ENCODE peak calls at places on chromosomes 2 and 18, in nine cellular contexts. Y is HCT116; R is IMR-90; P is Peyer's patch; F is neuronal stem cell; M is psoas muscle; Q is heart left ventricle; G is fibroblast of lung; I is naive thymus-derived CD4-positive, alpha-beta T cell. D is an unnamed sample.
A peak's percentile ranks its signal among the peaks of the same experiment; 100 is the strongest.

GRCh38 chr2:68045337-68045736 is 17.5 kb downstream of the C1D start:
- DNase-seq in Y (no peak), R (no peak), P (no peak), F (no peak), M (no peak), Q (no peak), G (no peak), I (no peak), D (no peak)

GRCh38 chr2:241050624-241051577 is 51.2 kb downstream of the MTERF4 start:
- DNase-seq in Y (no peak), R (no peak), P (peak; percentile 5), F (no peak), M (no peak), Q (no peak), G (no peak), I (no peak), D (peak; percentile 35)

GRCh38 chr18:43847164-43848091 is 570.1 kb upstream of the SYT4 start:
- DNase-seq in Y (no peak), R (peak; percentile 22), P (no peak), F (no peak), M (no peak), Q (no peak), G (peak; percentile 84), I (no peak), D (no peak)

GRCh38 chr2:105950521-105951389 is 206.0 kb downstream of the NCK2 start:
- DNase-seq in Y (no peak), R (no peak), P (no peak), F (peak; percentile 52), M (no peak), Q (no peak), G (no peak), I (no peak), D (no peak)

GRCh38 chr2:241274127-241274526 is 41.3 kb downstream of the HDLBP start:
- DNase-seq in Y (no peak), R (no peak), P (no peak), F (no peak), M (no peak), Q (no peak), G (no peak), I (no peak), D (no peak)

GRCh38 chr2:135839713-135840112 is 2.7 kb upstream of the LCT start:
- DNase-seq in Y (no peak), R (peak; percentile 86), P (no peak), F (no peak), M (no peak), Q (no peak), G (peak; percentile 75), I (no peak), D (no peak)

GRCh38 chr2:159939946-159940345 is 122.5 kb downstream of the PLA2R1 start:
- DNase-seq in Y (peak; percentile 6), R (peak; percentile 18), P (no peak), F (no peak), M (no peak), Q (no peak), G (peak; percentile 51), I (no peak), D (no peak)

GRCh38 chr18:62989195-62989594 is 273.9 kb downstream of the PHLPP1 start:
- DNase-seq in Y (no peak), R (no peak), P (no peak), F (no peak), M (no peak), Q (no peak), G (no peak), I (no peak), D (no peak)

GRCh38 chr2:168208652-168209051 is 38.7 kb downstream of the STK39 start:
- DNase-seq in Y (no peak), R (no peak), P (no peak), F (no peak), M (no peak), Q (no peak), G (no peak), I (no peak), D (no peak)

GRCh38 chr2:12169721-12170120 is 423.3 kb downstream of the LPIN1 start:
- DNase-seq in Y (no peak), R (peak; percentile 90), P (no peak), F (no peak), M (peak; percentile 59), Q (peak; percentile 69), G (peak; percentile 76), I (peak; percentile 49), D (peak; percentile 70)

GRCh38 chr2:24269270-24269669 is 91.1 kb downstream of the ITSN2 start:
- DNase-seq in Y (no peak), R (peak; percentile 26), P (no peak), F (no peak), M (no peak), Q (no peak), G (no peak), I (no peak), D (no peak)

GRCh38 chr2:17791121-17791902 is 24.9 kb upstream of the MSGN1 start:
- DNase-seq in Y (no peak), R (peak; percentile 84), P (no peak), F (no peak), M (no peak), Q (no peak), G (peak; percentile 94), I (no peak), D (no peak)

GRCh38 chr2:169977510-169977909 is 150.3 kb downstream of the UBR3 start:
- DNase-seq in Y (no peak), R (no peak), P (no peak), F (no peak), M (no peak), Q (no peak), G (no peak), I (no peak), D (no peak)

GRCh38 chr2:230124792-230125452 is 56.2 kb upstream of the SLC16A14 start:
- DNase-seq in Y (no peak), R (no peak), P (peak; percentile 56), F (no peak), M (no peak), Q (peak; percentile 14), G (no peak), I (no peak), D (peak; percentile 50)

GRCh38 chr18:2687390-2688001 is 32.0 kb downstream of the SMCHD1 start:
- DNase-seq in Y (no peak), R (no peak), P (no peak), F (no peak), M (no peak), Q (no peak), G (no peak), I (no peak), D (no peak)

GRCh38 chr2:61758991-61759390 is 94.9 kb downstream of the FAM161A start:
- DNase-seq in Y (no peak), R (peak; percentile 97), P (no peak), F (no peak), M (no peak), Q (no peak), G (peak; percentile 99), I (no peak), D (no peak)

GRCh38 chr2:100909571-100909970 is 89.6 kb downstream of the NPAS2 start:
- DNase-seq in Y (no peak), R (no peak), P (no peak), F (no peak), M (no peak), Q (no peak), G (no peak), I (no peak), D (no peak)
- H3K27ac ChIP-seq in Y (no peak overlapping the region), R (no peak overlapping the region), P (no peak overlapping the region), F (no peak overlapping the region), M (no peak overlapping the region), Q (no peak overlapping the region), G (no peak overlapping the region), I (no peak overlapping the region), D (no peak overlapping the region)

DNA sequence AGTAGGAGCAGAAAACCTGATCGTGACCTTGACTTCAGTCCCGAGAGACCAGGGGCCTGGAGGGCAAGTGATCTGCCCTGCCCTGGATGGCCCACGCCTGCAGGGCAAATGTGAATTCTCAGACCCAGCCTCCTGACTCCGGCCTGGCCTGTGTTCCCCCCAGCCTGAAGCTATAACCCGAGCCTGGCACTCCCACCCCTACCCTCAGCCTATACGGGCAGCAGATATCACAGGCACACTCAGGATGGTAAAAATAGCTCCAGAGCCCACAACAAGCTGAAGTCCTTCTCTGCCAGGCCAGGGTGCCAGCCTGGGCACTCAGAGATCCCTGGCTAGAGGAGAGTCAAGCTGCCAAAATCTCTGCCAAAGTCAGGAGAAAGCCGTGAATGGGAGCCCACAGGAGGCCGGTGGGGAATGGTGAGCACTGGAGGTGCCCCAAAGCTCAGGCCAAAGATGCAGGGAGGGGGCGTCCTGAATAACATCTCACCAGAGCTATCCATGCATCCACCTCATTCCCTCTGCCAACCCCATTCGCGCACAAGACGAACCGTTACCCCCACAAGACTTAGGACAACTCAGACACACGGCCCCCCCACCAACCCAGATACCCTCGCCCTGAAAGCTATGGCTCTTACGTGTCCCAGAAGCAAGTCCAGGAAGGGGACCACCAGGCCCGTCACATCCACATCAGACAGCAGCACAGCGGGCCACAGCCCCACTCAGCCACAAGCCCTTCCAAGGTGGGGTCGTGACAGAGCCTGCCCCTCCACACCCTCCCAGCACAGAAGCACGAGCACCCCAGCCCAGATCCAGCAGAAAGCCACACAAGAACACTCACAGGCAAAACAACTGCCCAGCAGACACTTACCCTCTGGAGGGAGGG is 144.9 kb downstream of the TNS1 start:
- DNase-seq in Y (no peak), R (no peak), P (no peak), F (no peak), M (peak; percentile 90), Q (peak; percentile 72), G (no peak), I (no peak), D (no peak)
- H3K4me1 ChIP-seq in Y (no peaks in the 10 kb centered on the region), R (peaks cover 19% of the 10 kb centered on the region), P (no peaks in the 10 kb centered on the region), F (peaks cover 20% of the 10 kb centered on the region), M (peaks cover 65% of the 10 kb centered on the region), Q (peaks cover 92% of the 10 kb centered on the region), G (peaks cover 27% of the 10 kb centered on the region), I (no peaks in the 10 kb centered on the region), D (no peaks in the 10 kb centered on the region)

DNA sequence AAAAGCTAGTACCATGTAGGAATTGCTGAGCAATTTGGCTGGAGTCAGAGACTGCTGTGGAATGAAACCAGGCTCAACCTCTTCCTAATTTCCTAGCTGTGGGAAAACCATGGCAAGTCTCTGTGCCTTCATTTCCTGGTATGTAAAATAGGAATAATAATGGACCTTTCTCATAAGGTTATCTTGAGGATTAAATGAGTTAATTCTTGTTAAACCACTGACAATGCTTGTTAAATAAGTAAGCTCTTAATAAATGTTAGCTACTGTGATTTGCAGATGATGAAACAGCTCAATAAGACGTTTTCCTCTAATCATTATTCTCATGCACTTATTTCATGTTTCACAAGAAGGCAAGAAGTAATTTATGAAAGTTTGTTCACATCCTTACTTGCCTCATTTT is 346.7 kb downstream of the RND3 start:
- DNase-seq in Y (no peak), R (no peak), P (no peak), F (no peak), M (no peak), Q (no peak), G (no peak), I (no peak), D (no peak)
- H3K27ac ChIP-seq in Y (no peak overlapping the region), R (no peak overlapping the region), P (no peak overlapping the region), F (no peak overlapping the region), M (no peak overlapping the region), Q (no peak overlapping the region), G (no peak overlapping the region), I (no peak overlapping the region), D (no peak overlapping the region)

GRCh38 chr2:85675427-85675826 is 7.4 kb upstream of the SFTPB start:
- DNase-seq in Y (no peak), R (no peak), P (no peak), F (no peak), M (no peak), Q (no peak), G (no peak), I (no peak), D (no peak)
- H3K4me1 ChIP-seq in Y (peaks cover 3% of the 10 kb centered on the region), R (peaks cover 1% of the 10 kb centered on the region), P (peaks cover 5% of the 10 kb centered on the region), F (no peaks in the 10 kb centered on the region), M (peaks cover 9% of the 10 kb centered on the region), Q (peaks cover 13% of the 10 kb centered on the region), G (peaks cover 5% of the 10 kb centered on the region), I (no peaks in the 10 kb centered on the region), D (peaks cover 7% of the 10 kb centered on the region)

GRCh38 chr18:58789856-58790255 is 74.8 kb upstream of the ZNF532 start:
- DNase-seq in Y (no peak), R (no peak), P (no peak), F (no peak), M (no peak), Q (peak; percentile 25), G (no peak), I (no peak), D (no peak)
- H3K27ac ChIP-seq in Y (no peak overlapping the region), R (peak overlapping the region; percentile 95), P (peak overlapping the region; percentile 7), F (peak overlapping the region; percentile 65), M (peak overlapping the region; percentile 52), Q (peak overlapping the region; percentile 75), G (peak overlapping the region; percentile 35), I (no peak overlapping the region), D (no peak overlapping the region)